ENCODE peak calls at places on chromosomes 13 and 19, in nine cellular contexts. A, I, T, R, P, G, S, V and F are unnamed samples.

GRCh38 chr19:41249707-41250423 is 14.3 kb upstream of the HNRNPUL1 start:
- DNase-seq in G (no peak), T (no peak), P (no peak), V (no peak), I (no peak), R (no peak), A (no peak), S (no peak), F (peak; percentile 66)

GRCh38 chr19:4557186-4557970 is 2.1 kb downstream of the SEMA6B start:
- DNase-seq in R (no peak), S (no peak), V (peak; percentile 86), A (no peak), G (no peak), T (peak; percentile 59), P (peak; percentile 18), I (no peak), F (peak; percentile 44)

GRCh38 chr13:46389985-46390384 is 2.9 kb upstream of the RUBCNL start:
- DNase-seq in A (no peak), T (no peak), P (peak; percentile 33), G (peak; percentile 87), R (no peak), S (no peak), V (peak; percentile 84), I (no peak), F (no peak)

GRCh38 chr19:11236324-11237301 is 2.8 kb upstream of the ANGPTL8 start:
- DNase-seq in T (no peak), V (no peak), I (no peak), S (no peak), A (no peak), P (no peak), R (no peak), G (no peak), F (no peak)

GRCh38 chr13:42056146-42056545 is 7.7 kb downstream of the DGKH start:
- DNase-seq in G (no peak), S (no peak), T (no peak), V (no peak), A (no peak), R (no peak), P (no peak), I (no peak), F (no peak)

GRCh38 chr13:43583331-43583730 is 203.4 kb downstream of the ENOX1 start:
- DNase-seq in I (no peak), P (no peak), V (no peak), A (no peak), G (no peak), S (peak; percentile 8), R (no peak), T (no peak), F (no peak)

GRCh38 chr19:30046522-30046921 is 104.5 kb downstream of the URI1 start:
- DNase-seq in P (peak; percentile 19), G (peak; percentile 27), A (no peak), V (no peak), S (no peak), I (no peak), R (peak; percentile 9), T (no peak), F (peak; percentile 48)

GRCh38 chr13:85557651-85558050 is 241.6 kb downstream of the SLITRK6 start:
- DNase-seq in S (no peak), G (no peak), V (no peak), T (no peak), P (no peak), I (no peak), R (no peak), A (no peak), F (no peak)

GRCh38 chr19:41945135-41945766 is 13.9 kb downstream of the RABAC1 start:
- DNase-seq in I (no peak), G (no peak), T (no peak), V (peak; percentile 93), P (peak; percentile 91), A (peak; percentile 81), S (no peak), R (no peak), F (no peak)

GRCh38 chr13:95707035-95707434 is 30.1 kb downstream of the DNAJC3 start:
- DNase-seq in T (no peak), V (no peak), S (no peak), G (no peak), I (no peak), A (no peak), R (no peak), P (no peak), F (no peak)

GRCh38 chr19:46218160-46218559 is 11.4 kb upstream of the IGFL1 start:
- DNase-seq in G (no peak), P (no peak), R (peak; percentile 50), V (no peak), T (peak; percentile 82), A (no peak), S (no peak), I (no peak), F (peak; percentile 36)

GRCh38 chr19:3275068-3275582 is 50.7 kb downstream of the CELF5 start:
- DNase-seq in P (peak; percentile 33), T (no peak), A (no peak), V (no peak), S (no peak), G (no peak), R (no peak), I (no peak), F (peak; percentile 78)

GRCh38 chr13:114260818-114261217 is 20.6 kb upstream of the UPF3A start:
- DNase-seq in A (no peak), I (no peak), V (no peak), G (no peak), S (no peak), R (no peak), T (no peak), P (no peak), F (no peak)

GRCh38 chr19:42369433-42370067 is 20.5 kb downstream of the CNFN start:
- DNase-seq in I (no peak), P (no peak), G (no peak), R (no peak), V (no peak), A (no peak), S (no peak), T (no peak), F (no peak)

GRCh38 chr19:51784922-51785690 is 9.9 kb upstream of the FPR3 start:
- DNase-seq in S (peak; percentile 74), T (peak; percentile 90), G (peak; percentile 37), R (peak; percentile 87), P (no peak), V (no peak), A (peak; percentile 47), I (peak; percentile 51), F (no peak)

GRCh38 chr19:34128558-34129250 is 43.6 kb upstream of the LSM14A start:
- DNase-seq in S (peak; percentile 73), G (no peak), P (no peak), A (no peak), I (no peak), V (no peak), T (no peak), R (no peak), F (no peak)

GRCh38 chr19:52296773-52297600 is at the start of gene ZNF480:
- DNase-seq in A (peak; percentile 59), T (peak; percentile 69), G (peak; percentile 81), V (peak; percentile 95), P (peak; percentile 88), I (peak; percentile 24), R (peak; percentile 77), S (peak; percentile 96), F (peak; percentile 92)